ENCODE peak calls at places on chromosomes 4 and X, in ten cellular contexts. M, Z, C, V, J, T, R, K, N and B are unnamed samples.

GRCh38 chr4:121554377-121554776 is 142.4 kb downstream of the ANXA5 start:
- DNase-seq in M (no peak), Z (peak), C (peak), V (no peak), J (no peak), T (peak), R (peak), K (no peak), N (no peak), B (peak)

GRCh38 chrX:68640661-68641060 is 6.8 kb upstream of the STARD8 start:
- DNase-seq in M (no peak), Z (no peak), C (no peak), V (no peak), J (no peak), T (no peak), R (no peak), K (no peak), N (no peak), B (no peak)

GRCh38 chrX:39772057-39772832 is 325.5 kb downstream of the BCOR start:
- DNase-seq in M (peak), Z (no peak), C (peak), V (no peak), J (peak), T (no peak), R (no peak), K (no peak), N (peak), B (no peak)

GRCh38 chr4:27986476-27986875 is 1125.8 kb downstream of the STIM2 start:
- DNase-seq in M (no peak), Z (no peak), C (no peak), V (no peak), J (no peak), T (no peak), R (no peak), K (no peak), N (no peak), B (no peak)

GRCh38 chrX:133415276-133416105 is at the start of gene GPC4:
- DNase-seq in M (peak), Z (peak), C (no peak), V (peak), J (no peak), T (peak), R (peak), K (peak), N (no peak), B (no peak)

GRCh38 chrX:119042996-119043395 is 29.8 kb upstream of the CT47C1 start:
- DNase-seq in M (no peak), Z (no peak), C (no peak), V (no peak), J (no peak), T (no peak), R (no peak), K (no peak), N (no peak), B (no peak)

GRCh38 chr4:151955721-151956340 is 195.0 kb upstream of the GATB start:
- DNase-seq in M (peak), Z (no peak), C (peak), V (no peak), J (no peak), T (no peak), R (no peak), K (no peak), N (peak), B (no peak)

GRCh38 chr4:1044469-1045192 is 33.2 kb downstream of the FGFRL1 start:
- DNase-seq in M (no peak), Z (no peak), C (peak), V (no peak), J (no peak), T (no peak), R (no peak), K (peak), N (no peak), B (no peak)

GRCh38 chr4:65599335-65599734 is 71.0 kb downstream of the EPHA5 start:
- DNase-seq in M (peak), Z (peak), C (no peak), V (no peak), J (no peak), T (no peak), R (no peak), K (no peak), N (peak), B (no peak)

GRCh38 chrX:154490021-154490413 is 412 bp downstream of the SLC10A3 start:
- DNase-seq in M (peak), Z (peak), C (peak), V (peak), J (peak), T (no peak), R (no peak), K (peak), N (peak), B (no peak)

GRCh38 chrX:16061296-16061695 is 62.1 kb upstream of the GRPR start:
- DNase-seq in M (no peak), Z (no peak), C (no peak), V (no peak), J (no peak), T (no peak), R (no peak), K (no peak), N (no peak), B (no peak)

GRCh38 chrX:147646949-147647717 is 264.6 kb upstream of the FMR1 start:
- DNase-seq in M (no peak), Z (no peak), C (no peak), V (no peak), J (no peak), T (no peak), R (no peak), K (no peak), N (no peak), B (no peak)

GRCh38 chr4:100083289-100083688 is 107.0 kb downstream of the DDIT4L start:
- DNase-seq in M (no peak), Z (no peak), C (no peak), V (no peak), J (no peak), T (no peak), R (no peak), K (no peak), N (no peak), B (no peak)

GRCh38 chr4:124206779-124207605 is 505.5 kb downstream of the ANKRD50 start:
- DNase-seq in M (peak), Z (peak), C (peak), V (no peak), J (no peak), T (no peak), R (no peak), K (no peak), N (peak), B (peak)

GRCh38 chr4:89737888-89738287 is 99.1 kb downstream of the SNCA start:
- DNase-seq in M (peak), Z (peak), C (no peak), V (no peak), J (no peak), T (no peak), R (no peak), K (no peak), N (no peak), B (peak)

GRCh38 chr4:117064297-117064696 is 21.1 kb downstream of the TRAM1L1 start:
- DNase-seq in M (no peak), Z (no peak), C (no peak), V (no peak), J (no peak), T (no peak), R (no peak), K (no peak), N (peak), B (no peak)

GRCh38 chr4:1323635-1324442 is 23.2 kb upstream of the UVSSA start:
- DNase-seq in M (peak), Z (peak), C (peak), V (no peak), J (no peak), T (no peak), R (no peak), K (no peak), N (peak), B (peak)

GRCh38 chr4:23368081-23368697 is 521.7 kb downstream of the PPARGC1A start:
- DNase-seq in M (peak), Z (no peak), C (no peak), V (peak), J (no peak), T (peak), R (no peak), K (no peak), N (peak), B (no peak)

GRCh38 chr4:55491486-55491885 is 55.2 kb downstream of the CLOCK start:
- DNase-seq in M (no peak), Z (peak), C (peak), V (no peak), J (no peak), T (no peak), R (no peak), K (no peak), N (peak), B (no peak)

GRCh38 chr4:167290684-167291083 is 56.4 kb upstream of the SPOCK3 start:
- DNase-seq in M (peak), Z (peak), C (peak), V (no peak), J (peak), T (no peak), R (no peak), K (no peak), N (no peak), B (no peak)
- TF ChIP-seq CTCF in M (peak), Z (peak), C (peak), V (no peak), J (no peak), T (peak), R (peak), K (no peak), N (no peak), B (no peak)

GRCh38 chr4:6910960-6911874 is 1.6 kb downstream of the TBC1D14 start:
- DNase-seq in M (no peak), Z (no peak), C (no peak), V (no peak), J (no peak), T (no peak), R (no peak), K (no peak), N (no peak), B (no peak)
- H3K4me3 ChIP-seq in M (peak), Z (no peak), C (peak), V (peak), J (no peak), T (peak), R (peak), K (no peak), N (peak), B (no peak)

DNA sequence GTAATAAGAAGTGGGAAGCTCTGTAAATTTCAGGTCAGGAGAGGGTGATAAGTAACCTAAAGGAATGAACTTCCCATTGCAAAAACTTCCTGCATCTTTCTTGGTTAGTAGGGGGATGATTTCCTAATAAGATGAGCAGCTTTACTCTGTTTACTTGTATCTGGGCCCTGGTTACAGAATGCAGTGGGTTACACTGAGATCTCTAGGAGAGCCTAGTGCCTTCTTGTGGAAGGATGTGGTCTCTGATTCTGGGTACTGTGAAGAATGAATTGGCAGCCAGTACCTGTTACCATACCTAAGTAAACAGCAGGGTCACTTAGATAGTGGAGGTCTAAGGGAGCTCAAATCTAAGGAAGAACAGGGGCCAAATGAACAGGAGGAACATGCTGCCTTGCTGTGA is 320.6 kb downstream of the ARHGAP10 start:
- DNase-seq in M (no peak), Z (peak), C (peak), V (no peak), J (peak), T (no peak), R (no peak), K (no peak), N (peak), B (no peak)
- TF ChIP-seq CTCF in M (no peak), Z (no peak), C (no peak), V (no peak), J (no peak), T (no peak), R (no peak), K (no peak), N (no peak), B (no peak)

GRCh38 chr4:41539711-41540110 is 1.8 kb downstream of the LIMCH1 start:
- DNase-seq in M (no peak), Z (no peak), C (no peak), V (no peak), J (no peak), T (no peak), R (no peak), K (no peak), N (no peak), B (no peak)

GRCh38 chr4:41538887-41539498 is 1.0 kb downstream of the LIMCH1 start:
- DNase-seq in M (peak), Z (no peak), C (no peak), V (no peak), J (no peak), T (peak), R (no peak), K (no peak), N (no peak), B (peak)

GRCh38 chr4:41537267-41537890 is 578 bp upstream of the LIMCH1 start:
- DNase-seq in M (no peak), Z (no peak), C (no peak), V (no peak), J (no peak), T (no peak), R (no peak), K (no peak), N (no peak), B (no peak)

GRCh38 chr4:41535911-41536361 is 2.0 kb upstream of the LIMCH1 start:
- DNase-seq in M (no peak), Z (peak), C (no peak), V (no peak), J (no peak), T (no peak), R (no peak), K (no peak), N (no peak), B (no peak)

DNA sequence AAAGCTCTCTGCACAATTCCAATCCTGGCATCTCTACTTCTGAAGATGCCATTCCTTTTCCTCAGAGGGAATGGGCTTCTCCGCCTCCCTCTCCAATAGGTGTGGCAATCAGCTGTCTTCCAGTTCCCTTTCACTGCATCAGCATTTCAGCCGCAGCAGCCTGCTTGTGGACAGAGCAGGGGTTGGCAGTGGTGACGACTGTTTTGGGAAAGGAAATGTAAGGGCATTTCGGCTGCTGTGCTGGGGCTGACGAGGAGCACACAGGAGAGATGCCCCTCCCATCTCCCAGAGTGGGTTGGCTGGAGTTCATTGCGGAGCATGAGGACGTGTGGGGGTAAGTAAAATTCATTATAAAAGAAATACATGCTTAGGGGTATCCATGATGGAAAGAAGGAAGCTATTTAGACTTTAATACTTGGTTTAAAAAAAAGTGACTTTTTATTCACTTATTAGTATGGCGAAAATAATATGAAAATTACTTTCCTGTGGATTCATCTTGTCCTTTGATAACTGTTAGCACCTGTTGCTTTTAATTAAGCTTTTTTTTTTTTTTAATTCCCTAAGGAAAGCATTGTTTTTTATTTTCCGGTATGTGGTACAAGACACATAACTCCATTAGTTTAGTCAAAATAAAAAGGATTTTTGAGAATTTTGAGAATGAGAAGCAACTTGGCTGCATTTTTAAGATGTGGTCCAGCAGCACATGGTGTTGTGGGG is at the start of gene LIMCH1:
- DNase-seq in M (no peak), Z (peak), C (peak), V (no peak), J (no peak), T (peak), R (peak), K (peak), N (no peak), B (peak)
- H3K4me3 ChIP-seq in M (no peak), Z (no peak), C (no peak), V (no peak), J (no peak), T (peak), R (peak), K (no peak), N (no peak), B (peak)

GRCh38 chrX:86806786-86807185 is 658.5 kb downstream of the DACH2 start:
- DNase-seq in M (peak), Z (no peak), C (no peak), V (no peak), J (peak), T (no peak), R (no peak), K (no peak), N (peak), B (no peak)
- TF ChIP-seq CTCF in M (peak), Z (peak), C (no peak), V (no peak), J (peak), T (peak), R (peak), K (no peak), N (peak), B (peak)

GRCh38 chrX:139192386-139192961 is 338.1 kb upstream of the F9 start:
- DNase-seq in M (peak), Z (no peak), C (no peak), V (no peak), J (no peak), T (no peak), R (no peak), K (no peak), N (no peak), B (no peak)
- H3K4me3 ChIP-seq in M (no peak), Z (no peak), C (no peak), V (no peak), J (no peak), T (no peak), R (no peak), K (no peak), N (no peak), B (no peak)

GRCh38 chr4:82599336-82599735 is 37.5 kb upstream of the TMEM150C start:
- DNase-seq in M (peak), Z (no peak), C (no peak), V (no peak), J (peak), T (no peak), R (no peak), K (no peak), N (no peak), B (no peak)
- TF ChIP-seq CTCF in M (no peak), Z (no peak), C (no peak), V (no peak), J (no peak), T (no peak), R (no peak), K (no peak), N (no peak), B (no peak)

GRCh38 chr4:118941799-118942198 is 53.1 kb downstream of the SYNPO2 start:
- DNase-seq in M (no peak), Z (peak), C (peak), V (no peak), J (no peak), T (no peak), R (no peak), K (no peak), N (peak), B (no peak)

GRCh38 chr4:118939169-118939779 is 50.6 kb downstream of the SYNPO2 start:
- DNase-seq in M (no peak), Z (no peak), C (no peak), V (no peak), J (no peak), T (no peak), R (no peak), K (no peak), N (no peak), B (no peak)

GRCh38 chr4:118941149-118941548 is 52.5 kb downstream of the SYNPO2 start:
- DNase-seq in M (peak), Z (peak), C (peak), V (no peak), J (no peak), T (peak), R (peak), K (peak), N (peak), B (no peak)

GRCh38 chr4:118947095-118947494 is 58.4 kb downstream of the SYNPO2 start:
- DNase-seq in M (peak), Z (peak), C (no peak), V (no peak), J (no peak), T (no peak), R (no peak), K (no peak), N (no peak), B (no peak)

DNA sequence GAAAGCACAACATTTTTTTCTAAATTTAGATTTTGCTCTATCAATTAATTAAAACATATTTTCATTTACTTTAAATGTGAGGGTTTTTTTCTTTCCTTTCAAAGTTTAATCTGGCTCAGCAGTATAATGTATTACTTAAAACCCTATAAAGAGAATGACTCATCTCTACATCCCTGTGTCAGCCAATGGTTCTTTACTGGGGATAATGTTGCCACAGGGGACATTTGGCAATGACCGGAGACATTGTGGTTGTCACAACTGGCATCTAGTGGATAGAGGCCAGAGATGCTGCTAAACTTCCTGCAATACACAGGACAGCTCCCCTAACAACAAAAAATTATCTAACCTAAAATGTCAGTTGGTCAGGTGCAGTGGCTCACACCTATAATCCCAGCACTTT is 53.8 kb downstream of the SYNPO2 start:
- DNase-seq in M (peak), Z (peak), C (peak), V (no peak), J (no peak), T (no peak), R (no peak), K (no peak), N (peak), B (peak)
- H3K4me3 ChIP-seq in M (no peak), Z (no peak), C (no peak), V (no peak), J (no peak), T (no peak), R (no peak), K (no peak), N (no peak), B (no peak)

DNA sequence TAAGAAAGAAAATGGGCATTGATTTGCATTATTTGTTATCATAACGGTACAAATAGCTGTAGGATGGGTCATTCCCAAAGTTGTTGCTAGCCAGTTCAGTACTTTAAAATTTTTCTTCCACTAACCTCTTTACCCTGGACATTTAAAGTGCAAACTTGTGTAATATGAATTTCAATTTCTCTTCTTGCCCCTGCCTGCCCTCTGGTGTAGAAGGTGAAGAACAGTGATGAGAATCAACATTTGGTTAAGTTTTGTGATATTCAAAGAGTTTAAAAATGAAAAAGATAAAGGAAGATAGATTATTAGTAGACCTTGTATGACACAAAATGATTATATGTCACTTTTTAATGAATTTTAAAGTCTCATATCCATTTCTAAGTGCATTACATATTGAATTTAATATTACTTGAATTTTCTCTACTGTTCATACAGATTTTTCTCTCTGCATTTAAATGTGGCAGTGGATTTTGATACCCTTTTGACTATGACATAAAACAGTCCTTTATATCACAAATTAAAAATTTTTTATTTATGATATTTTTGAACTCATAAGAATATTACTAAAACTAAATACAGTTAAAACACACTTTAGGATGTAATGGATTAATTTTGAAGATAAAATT is 337.7 kb downstream of the BMPR1B start:
- DNase-seq in M (peak), Z (peak), C (peak), V (no peak), J (no peak), T (no peak), R (no peak), K (no peak), N (peak), B (peak)
- TF ChIP-seq CTCF in M (peak), Z (peak), C (peak), V (no peak), J (no peak), T (peak), R (peak), K (peak), N (peak), B (peak)

GRCh38 chr4:186189656-186190055 is 1.7 kb upstream of the CYP4V2 start:
- DNase-seq in M (no peak), Z (no peak), C (no peak), V (no peak), J (no peak), T (no peak), R (no peak), K (no peak), N (no peak), B (no peak)
- H3K4me3 ChIP-seq in M (no peak), Z (no peak), C (no peak), V (no peak), J (peak), T (peak), R (no peak), K (no peak), N (no peak), B (no peak)